ENCODE peak calls at places on chromosomes 6 and 20, in nine cellular contexts. P is testis, L is pancreas, D is K562, R is aorta, H is IMR-90, X is psoas muscle, M is adrenal gland, N is OCI-LY7. J is an unnamed sample.

GRCh38 chr20:57189713-57190112 is 76.7 kb downstream of the BMP7 start:
- DNase-seq in D (no peak), L (no peak), X (no peak), R (no peak), M (no peak), H (no peak), N (no peak), P (no peak), J (no peak)

GRCh38 chr6:87731818-87732661 is 30.0 kb upstream of the AKIRIN2 start:
- DNase-seq in M (peak; percentile 96), R (peak; percentile 94), P (peak; percentile 88), D (no peak), L (peak; percentile 85), X (peak; percentile 95), N (no peak), H (peak; percentile 86), J (peak; percentile 73)

GRCh38 chr20:36855241-36855657 is 20.7 kb upstream of the TLDC2 start:
- DNase-seq in P (no peak), D (no peak), L (no peak), X (no peak), R (no peak), H (no peak), M (no peak), N (no peak), J (no peak)

GRCh38 chr6:44254957-44255808 is 2.1 kb downstream of the SLC35B2 start:
- DNase-seq in M (no peak), L (no peak), X (no peak), R (peak; percentile 66), P (no peak), H (no peak), N (no peak), D (no peak), J (no peak)

GRCh38 chr6:158467923-158468322 is 92.0 kb upstream of the TMEM181 start:
- DNase-seq in H (no peak), D (no peak), X (no peak), R (no peak), L (no peak), M (no peak), P (peak; percentile 21), N (no peak), J (no peak)

GRCh38 chr6:154791561-154792317 is 58.5 kb downstream of the SCAF8 start:
- DNase-seq in R (no peak), N (no peak), L (no peak), X (no peak), P (no peak), D (no peak), M (no peak), H (peak; percentile 21), J (no peak)

GRCh38 chr20:57828696-57829095 is 118.9 kb upstream of the PMEPA1 start:
- DNase-seq in L (no peak), N (no peak), R (no peak), X (no peak), H (no peak), M (no peak), D (no peak), P (no peak), J (no peak)

GRCh38 chr20:44273231-44274215 is 26.4 kb downstream of the GDAP1L1 start:
- DNase-seq in P (no peak), H (no peak), R (peak; percentile 21), L (no peak), N (no peak), M (no peak), X (no peak), D (no peak), J (no peak)

GRCh38 chr6:13760948-13761347 is 49.3 kb upstream of the RANBP9 start:
- DNase-seq in D (no peak), L (no peak), R (no peak), N (no peak), P (no peak), X (no peak), H (peak; percentile 21), M (no peak), J (no peak)

GRCh38 chr6:21754891-21755290 is 161.3 kb downstream of the SOX4 start:
- DNase-seq in X (no peak), P (no peak), L (no peak), N (no peak), H (peak; percentile 71), M (no peak), R (no peak), D (no peak), J (peak; percentile 42)

GRCh38 chr6:47414517-47415167 is 62.9 kb upstream of the CD2AP start:
- DNase-seq in X (no peak), H (peak; percentile 48), N (peak; percentile 60), P (no peak), R (no peak), D (no peak), M (no peak), L (peak; percentile 41), J (peak; percentile 60)

GRCh38 chr20:25269057-25269832 is 21.4 kb downstream of the PYGB start:
- DNase-seq in D (no peak), R (no peak), P (peak; percentile 11), N (no peak), M (no peak), X (peak; percentile 3), L (no peak), H (no peak), J (no peak)

GRCh38 chr6:40369891-40370290 is 217.3 kb downstream of the LRFN2 start:
- DNase-seq in M (no peak), D (no peak), H (no peak), P (no peak), R (no peak), L (no peak), N (no peak), X (no peak), J (no peak)

GRCh38 chr6:113848280-113848679 is 8.9 kb upstream of the MARCKS start:
- DNase-seq in N (no peak), R (no peak), H (no peak), M (no peak), X (no peak), P (no peak), D (no peak), L (no peak), J (no peak)

GRCh38 chr6:113842165-113842564 is 15.0 kb upstream of the MARCKS start:
- DNase-seq in H (peak; percentile 74), L (no peak), X (no peak), D (no peak), M (no peak), P (no peak), R (no peak), N (no peak), J (no peak)

GRCh38 chr6:113843500-113844068 is 13.6 kb upstream of the MARCKS start:
- DNase-seq in P (no peak), R (no peak), L (no peak), X (no peak), D (no peak), H (no peak), M (no peak), N (no peak), J (no peak)

GRCh38 chr6:113853252-113853651 is 3.9 kb upstream of the MARCKS start:
- DNase-seq in H (no peak), R (no peak), X (no peak), D (no peak), M (no peak), P (no peak), L (no peak), N (no peak), J (no peak)

DNA sequence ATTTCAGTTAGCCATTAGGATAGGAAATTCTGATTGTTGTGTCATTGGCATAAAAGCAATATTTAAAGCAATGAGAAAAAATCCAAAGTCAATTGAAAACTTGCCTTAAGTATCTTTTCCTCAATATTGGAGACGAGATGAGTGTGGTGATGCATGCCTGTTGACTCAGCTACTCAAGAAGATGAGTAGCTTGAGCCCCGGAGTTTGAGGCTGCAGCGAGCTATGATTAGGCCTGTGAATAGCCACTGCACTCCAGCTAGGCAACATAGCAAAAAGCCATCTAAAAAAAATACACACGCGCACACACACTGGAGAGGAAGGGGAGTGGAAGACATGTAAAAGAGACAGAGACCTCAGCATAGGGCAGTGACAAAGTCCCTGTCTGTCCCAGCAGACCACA is 9.7 kb upstream of the MARCKS start:
- DNase-seq in H (peak; percentile 84), X (no peak), L (no peak), N (no peak), P (no peak), R (no peak), M (no peak), D (no peak), J (no peak)
- H3K4me1 ChIP-seq in H (peaks cover 2% of the 10 kb centered on the region), X (no peaks in the 10 kb centered on the region), L (no peaks in the 10 kb centered on the region), N (no peaks in the 10 kb centered on the region), P (no peaks in the 10 kb centered on the region), R (no peaks in the 10 kb centered on the region), M (no peaks in the 10 kb centered on the region), D (no peaks in the 10 kb centered on the region), J (no peaks in the 10 kb centered on the region)

GRCh38 chr6:137424243-137424642 is 70.0 kb downstream of the OLIG3 start:
- DNase-seq in N (peak; percentile 74), L (no peak), H (no peak), X (no peak), P (no peak), R (no peak), D (no peak), M (no peak), J (no peak)
- H3K27ac ChIP-seq in N (peak overlapping the region; percentile 65), L (no peak overlapping the region), H (no peak overlapping the region), X (no peak overlapping the region), P (no peak overlapping the region), R (no peak overlapping the region), D (no peak overlapping the region), M (no peak overlapping the region), J (no peak overlapping the region)

GRCh38 chr20:19403549-19403948 is 191.1 kb downstream of the SLC24A3 start:
- DNase-seq in M (no peak), X (no peak), D (no peak), N (no peak), H (no peak), P (no peak), R (no peak), L (no peak), J (no peak)
- H3K4me1 ChIP-seq in M (no peaks in the 10 kb centered on the region), X (no peaks in the 10 kb centered on the region), D (no peaks in the 10 kb centered on the region), N (no peaks in the 10 kb centered on the region), H (no peaks in the 10 kb centered on the region), P (no peaks in the 10 kb centered on the region), R (peaks cover 3% of the 10 kb centered on the region), L (no peaks in the 10 kb centered on the region), J (peaks cover 18% of the 10 kb centered on the region)

DNA sequence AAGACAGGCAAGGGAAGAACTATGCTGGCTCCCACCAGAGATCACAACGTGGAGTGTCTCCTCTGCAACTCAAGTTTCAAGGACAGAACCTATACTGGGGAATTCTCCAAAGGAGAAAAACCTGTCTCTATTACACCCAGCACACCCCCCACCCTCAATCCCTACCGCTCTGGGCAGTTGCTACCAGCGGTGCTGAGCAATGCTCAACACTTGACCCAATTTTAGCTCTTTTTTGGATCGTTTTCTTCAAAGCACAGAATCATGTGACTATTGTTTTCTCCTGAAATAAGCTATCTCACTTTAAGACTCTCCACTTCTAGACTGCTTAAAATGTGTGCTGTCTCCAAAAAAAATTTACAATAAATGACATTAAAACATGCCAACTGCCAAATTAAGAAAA is 23.3 kb downstream of the MAP7 start:
- DNase-seq in L (no peak), N (no peak), D (no peak), R (no peak), X (no peak), M (no peak), P (no peak), H (no peak), J (no peak)
- H3K27ac ChIP-seq in L (no peak overlapping the region), N (no peak overlapping the region), D (no peak overlapping the region), R (no peak overlapping the region), X (no peak overlapping the region), M (peak overlapping the region; percentile 52), P (no peak overlapping the region), H (no peak overlapping the region), J (no peak overlapping the region)

DNA sequence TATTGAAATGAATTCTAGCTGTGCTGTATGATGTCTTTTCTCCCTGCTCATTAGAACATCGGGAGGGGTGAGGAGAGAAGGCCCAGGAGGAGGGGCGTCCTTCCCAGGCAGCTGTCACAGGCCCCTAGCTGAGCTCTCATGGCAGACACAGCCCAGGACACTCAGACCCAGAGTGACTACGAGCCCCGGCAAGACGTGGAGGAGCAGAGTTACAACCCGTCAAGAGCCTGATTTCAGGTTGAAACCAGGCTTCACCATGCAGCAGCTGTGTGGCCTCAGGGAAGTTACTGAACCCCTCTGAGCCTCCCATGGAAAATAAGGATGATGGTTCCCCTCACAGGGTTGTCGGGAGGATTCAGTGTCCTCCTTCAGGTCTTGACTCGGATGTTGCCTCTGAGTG is 417.5 kb upstream of the SULF2 start:
- DNase-seq in H (no peak), N (no peak), M (no peak), X (no peak), L (no peak), D (no peak), R (no peak), P (no peak), J (no peak)
- H3K4me1 ChIP-seq in H (no peaks in the 10 kb centered on the region), N (no peaks in the 10 kb centered on the region), M (no peaks in the 10 kb centered on the region), X (no peaks in the 10 kb centered on the region), L (no peaks in the 10 kb centered on the region), D (no peaks in the 10 kb centered on the region), R (no peaks in the 10 kb centered on the region), P (peaks cover 8% of the 10 kb centered on the region), J (no peaks in the 10 kb centered on the region)

J was measured in hepatocyte.